ENCODE peak calls at places on chromosome 20, in four cellular contexts. T is Caco-2, Z is sigmoid colon, V is fibroblast of gingiva. B is an unnamed sample.

GRCh38 chr20:330233-331149 is 5.1 kb downstream of the SOX12 start:
- DNase-seq in T (peak), Z (peak), V (peak), B (peak)

GRCh38 chr20:50569864-50570836 is 60.0 kb downstream of the PTPN1 start:
- DNase-seq in T (no peak), Z (no peak), V (peak), B (no peak)

GRCh38 chr20:33172781-33173180 is 4.8 kb downstream of the BPIFA2 start:
- DNase-seq in T (no peak), Z (no peak), V (no peak), B (peak)

GRCh38 chr20:64133951-64134407 is 26.6 kb upstream of the NPBWR2 start:
- DNase-seq in T (peak), Z (peak), V (no peak), B (peak)

GRCh38 chr20:19609642-19610223 is 148.3 kb upstream of the RIN2 start:
- DNase-seq in T (no peak), Z (no peak), V (no peak), B (no peak)

GRCh38 chr20:37526839-37527637 is 638 bp downstream of the BLCAP start:
- DNase-seq in T (peak), Z (no peak), V (peak), B (no peak)

GRCh38 chr20:4844325-4844724 is 122.6 kb downstream of the PRND start:
- DNase-seq in T (no peak), Z (peak), V (no peak), B (no peak)

GRCh38 chr20:49286689-49287551 is 9.1 kb upstream of the ZNFX1 start:
- DNase-seq in T (peak), Z (no peak), V (no peak), B (no peak)

GRCh38 chr20:1505361-1505760 is 14.1 kb upstream of the SIRPB2 start:
- DNase-seq in T (no peak), Z (no peak), V (no peak), B (no peak)

GRCh38 chr20:34491932-34492509 is 24.2 kb upstream of the DYNLRB1 start:
- DNase-seq in T (no peak), Z (no peak), V (no peak), B (no peak)

GRCh38 chr20:24406761-24407550 is 62.5 kb upstream of the SYNDIG1 start:
- DNase-seq in T (no peak), Z (no peak), V (no peak), B (no peak)

GRCh38 chr20:19812056-19812455 is 54.0 kb downstream of the RIN2 start:
- DNase-seq in T (no peak), Z (no peak), V (no peak), B (no peak)

GRCh38 chr20:54405540-54405939 is 69.9 kb upstream of the DOK5 start:
- DNase-seq in T (no peak), Z (no peak), V (no peak), B (no peak)

GRCh38 chr20:8807480-8808179 is 261.3 kb upstream of the PLCB4 start:
- DNase-seq in T (no peak), Z (no peak), V (peak), B (no peak)

GRCh38 chr20:44170796-44171410 is 16.1 kb downstream of the JPH2 start:
- DNase-seq in T (no peak), Z (peak), V (peak), B (no peak)

GRCh38 chr20:63553251-63553932 is 567 bp upstream of the FNDC11 start:
- DNase-seq in T (peak), Z (peak), V (peak), B (peak)

GRCh38 chr20:53794529-53795115 is 201.0 kb upstream of the ZNF217 start:
- DNase-seq in T (no peak), Z (no peak), V (no peak), B (no peak)

GRCh38 chr20:3436864-3437574 is 29.6 kb upstream of the DNAAF9 start:
- DNase-seq in T (no peak), Z (no peak), V (no peak), B (no peak)

GRCh38 chr20:1302578-1303541 is 26.1 kb downstream of the SDCBP2 start:
- DNase-seq in T (no peak), Z (peak), V (no peak), B (peak)

GRCh38 chr20:34529742-34530141 is 13.5 kb downstream of the DYNLRB1 start:
- DNase-seq in T (no peak), Z (no peak), V (no peak), B (no peak)

GRCh38 chr20:41038878-41039404 is 10.3 kb downstream of the TOP1 start:
- DNase-seq in T (no peak), Z (no peak), V (no peak), B (no peak)

GRCh38 chr20:37727247-37727956 is 33.6 kb downstream of the CTNNBL1 start:
- DNase-seq in T (peak), Z (no peak), V (peak), B (no peak)

GRCh38 chr20:46838002-46838401 is 56.6 kb upstream of the EYA2 start:
- DNase-seq in T (no peak), Z (no peak), V (no peak), B (no peak)

B was measured in posterior vena cava.